ENCODE peak calls at places on chromosomes 5 and 9, in nine cellular contexts. I, D, J, A, Q, K, P, S and Z are unnamed samples.

GRCh38 chr9:784916-785315 is 56.6 kb upstream of the DMRT1 start:
- DNase-seq in I (no peak), D (no peak), J (no peak), A (no peak), Q (no peak), K (no peak), P (no peak), S (no peak), Z (no peak)

GRCh38 chr9:75064307-75065025 is 23.5 kb downstream of the NMRK1 start:
- DNase-seq in I (no peak), D (no peak), J (no peak), A (no peak), Q (peak), K (no peak), P (no peak), S (no peak), Z (no peak)

GRCh38 chr5:108531367-108532211 is 149.7 kb upstream of the FBXL17 start:
- DNase-seq in I (no peak), D (no peak), J (no peak), A (no peak), Q (peak), K (no peak), P (no peak), S (no peak), Z (no peak)

GRCh38 chr9:136267261-136268111 is 21.9 kb upstream of the QSOX2 start:
- DNase-seq in I (peak), D (peak), J (peak), A (peak), Q (peak), K (peak), P (peak), S (peak), Z (peak)

GRCh38 chr5:81772488-81772887 is 21.6 kb upstream of the SSBP2 start:
- DNase-seq in I (no peak), D (no peak), J (no peak), A (no peak), Q (no peak), K (no peak), P (no peak), S (no peak), Z (no peak)

GRCh38 chr9:15421532-15421931 is 1.1 kb upstream of the SNAPC3 start:
- DNase-seq in I (no peak), D (no peak), J (no peak), A (no peak), Q (no peak), K (no peak), P (no peak), S (no peak), Z (no peak)

GRCh38 chr9:99823392-99824377 is 2.0 kb downstream of the NR4A3 start:
- DNase-seq in I (no peak), D (peak), J (no peak), A (peak), Q (peak), K (peak), P (no peak), S (peak), Z (peak)

GRCh38 chr9:135952664-135953206 is 8.4 kb downstream of the UBAC1 start:
- DNase-seq in I (no peak), D (no peak), J (no peak), A (no peak), Q (no peak), K (no peak), P (no peak), S (no peak), Z (no peak)

GRCh38 chr9:70491798-70492736 is 77.6 kb upstream of the KLF9 start:
- DNase-seq in I (no peak), D (no peak), J (no peak), A (no peak), Q (peak), K (no peak), P (no peak), S (no peak), Z (no peak)

GRCh38 chr5:178465228-178465860 is 124.8 kb downstream of the COL23A1 start:
- DNase-seq in I (no peak), D (no peak), J (no peak), A (no peak), Q (no peak), K (no peak), P (no peak), S (no peak), Z (no peak)

GRCh38 chr5:139655727-139656271 is 7.7 kb downstream of the CXXC5 start:
- DNase-seq in I (no peak), D (peak), J (no peak), A (no peak), Q (no peak), K (peak), P (no peak), S (peak), Z (no peak)

GRCh38 chr9:109894921-109895758 is 115.1 kb downstream of the PALM2AKAP2 start:
- DNase-seq in I (no peak), D (no peak), J (no peak), A (no peak), Q (peak), K (no peak), P (no peak), S (no peak), Z (no peak)

GRCh38 chr9:23342296-23342695 is 483.7 kb downstream of the ELAVL2 start:
- DNase-seq in I (no peak), D (no peak), J (no peak), A (no peak), Q (peak), K (no peak), P (no peak), S (no peak), Z (no peak)

GRCh38 chr5:151570058-151570457 is 21.1 kb downstream of the FAT2 start:
- DNase-seq in I (no peak), D (no peak), J (no peak), A (no peak), Q (no peak), K (no peak), P (no peak), S (no peak), Z (no peak)

GRCh38 chr5:125257057-125257970 is 510.9 kb upstream of the ZNF608 start:
- DNase-seq in I (no peak), D (no peak), J (no peak), A (no peak), Q (no peak), K (no peak), P (no peak), S (no peak), Z (no peak)

GRCh38 chr9:22405869-22406659 is 40.6 kb upstream of the DMRTA1 start:
- DNase-seq in I (no peak), D (no peak), J (no peak), A (no peak), Q (no peak), K (no peak), P (no peak), S (no peak), Z (no peak)

GRCh38 chr9:37913480-37914153 is 9.7 kb upstream of the SLC25A51 start:
- DNase-seq in I (peak), D (peak), J (peak), A (peak), Q (peak), K (peak), P (peak), S (peak), Z (peak)
- TF ChIP-seq CTCF in I (peak), D (peak), J (peak), A (peak), Q (peak), K (peak), P (peak), S (peak), Z (peak)

DNA sequence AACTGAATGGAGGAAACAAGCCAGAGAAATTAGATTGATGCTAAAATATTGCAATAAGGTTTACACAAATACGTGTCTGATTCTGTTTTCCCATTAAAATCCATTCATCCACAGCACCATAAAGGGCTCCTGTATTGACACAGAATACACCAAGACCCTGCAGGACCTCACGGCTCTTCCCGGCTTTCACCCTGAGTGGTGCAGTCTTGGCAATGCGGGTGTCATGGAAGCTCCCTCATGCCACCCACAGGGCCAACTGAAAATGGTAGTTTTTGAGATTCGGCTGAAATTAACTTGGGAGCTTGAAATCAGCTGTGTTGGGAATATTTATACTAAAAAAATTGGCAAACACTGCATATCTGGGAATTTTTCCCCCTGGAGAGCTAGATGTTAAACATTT is 17.3 kb upstream of the EXOC3 start:
- DNase-seq in I (no peak), D (no peak), J (no peak), A (no peak), Q (peak), K (peak), P (no peak), S (no peak), Z (no peak)
- TF ChIP-seq CTCF in I (no peak), D (peak), J (no peak), A (no peak), Q (peak), K (no peak), P (no peak), S (no peak), Z (no peak)

GRCh38 chr9:33856247-33856646 is 39.3 kb downstream of the UBE2R2 start:
- DNase-seq in I (no peak), D (no peak), J (no peak), A (no peak), Q (no peak), K (no peak), P (no peak), S (no peak), Z (no peak)

GRCh38 chr9:33850267-33850629 is 33.3 kb downstream of the UBE2R2 start:
- DNase-seq in I (no peak), D (no peak), J (peak), A (no peak), Q (no peak), K (no peak), P (no peak), S (no peak), Z (no peak)

GRCh38 chr9:33850677-33851076 is 33.7 kb downstream of the UBE2R2 start:
- DNase-seq in I (no peak), D (no peak), J (no peak), A (no peak), Q (no peak), K (no peak), P (no peak), S (no peak), Z (no peak)

GRCh38 chr9:33851301-33851700 is 34.3 kb downstream of the UBE2R2 start:
- DNase-seq in I (no peak), D (no peak), J (no peak), A (no peak), Q (no peak), K (no peak), P (no peak), S (no peak), Z (no peak)

GRCh38 chr9:33852216-33852826 is 35.4 kb downstream of the UBE2R2 start:
- DNase-seq in I (peak), D (peak), J (peak), A (peak), Q (peak), K (peak), P (no peak), S (peak), Z (peak)
- TF ChIP-seq CTCF in I (peak), D (peak), J (peak), A (peak), Q (peak), K (peak), P (peak), S (no peak), Z (peak)

GRCh38 chr5:149837680-149838269 is 106.8 kb downstream of the PDE6A start:
- DNase-seq in I (no peak), D (no peak), J (no peak), A (peak), Q (peak), K (peak), P (peak), S (no peak), Z (peak)
- TF ChIP-seq CTCF in I (no peak), D (peak), J (no peak), A (peak), Q (peak), K (peak), P (peak), S (no peak), Z (peak)